ENCODE peak calls at places on chromosomes 11 and 22, in seven cellular contexts. One of them, this sample, is unnamed.

GRCh38 chr22:34395370-34395769 is 475.1 kb upstream of the LARGE1 start:
- DNase-seq in NCI-H1092: no peak
- DNase-seq in Calu3: no peak
- DNase-seq in RWPE1: no peak
- DNase-seq in H54: no peak
- DNase-seq in dorsolateral prefrontal cortex: no peak
- DNase-seq in stimulated activated CD8-positive, alpha-beta memory T cell treated with anti-CD3 and anti-CD28 coated beads, Interleukin-2, amount 100 ng/mL, for 48 hours: no peak
- DNase-seq in this sample: no peak

GRCh38 chr11:70429428-70429705 is 31.0 kb downstream of the CTTN start:
- DNase-seq in NCI-H1092: no peak
- DNase-seq in Calu3: no peak
- DNase-seq in RWPE1: no peak
- DNase-seq in H54: no peak
- DNase-seq in dorsolateral prefrontal cortex: no peak
- DNase-seq in stimulated activated CD8-positive, alpha-beta memory T cell treated with anti-CD3 and anti-CD28 coated beads, Interleukin-2, amount 100 ng/mL, for 48 hours: no peak
- DNase-seq in this sample: no peak

GRCh38 chr22:26429458-26430238 is 588 bp downstream of the ASPHD2 start:
- DNase-seq in NCI-H1092: no peak
- DNase-seq in Calu3: no peak
- DNase-seq in RWPE1: no peak
- DNase-seq in H54: no peak
- DNase-seq in dorsolateral prefrontal cortex: no peak
- DNase-seq in stimulated activated CD8-positive, alpha-beta memory T cell treated with anti-CD3 and anti-CD28 coated beads, Interleukin-2, amount 100 ng/mL, for 48 hours: no peak
- DNase-seq in this sample: no peak

GRCh38 chr22:41557401-41558240 is 3.2 kb upstream of the CSDC2 start:
- DNase-seq in NCI-H1092: peak; percentile 69
- DNase-seq in Calu3: no peak
- DNase-seq in RWPE1: no peak
- DNase-seq in H54: no peak
- DNase-seq in dorsolateral prefrontal cortex: no peak
- DNase-seq in stimulated activated CD8-positive, alpha-beta memory T cell treated with anti-CD3 and anti-CD28 coated beads, Interleukin-2, amount 100 ng/mL, for 48 hours: no peak
- DNase-seq in this sample: peak; percentile 10

GRCh38 chr11:65295571-65296338 is 18.9 kb upstream of the CDC42EP2 start:
- DNase-seq in NCI-H1092: no peak
- DNase-seq in Calu3: no peak
- DNase-seq in RWPE1: no peak
- DNase-seq in H54: no peak
- DNase-seq in dorsolateral prefrontal cortex: no peak
- DNase-seq in stimulated activated CD8-positive, alpha-beta memory T cell treated with anti-CD3 and anti-CD28 coated beads, Interleukin-2, amount 100 ng/mL, for 48 hours: no peak
- DNase-seq in this sample: no peak

GRCh38 chr22:41899110-41899509 is 15.8 kb downstream of the SHISA8 start:
- DNase-seq in NCI-H1092: no peak
- DNase-seq in Calu3: no peak
- DNase-seq in RWPE1: no peak
- DNase-seq in H54: no peak
- DNase-seq in dorsolateral prefrontal cortex: no peak
- DNase-seq in stimulated activated CD8-positive, alpha-beta memory T cell treated with anti-CD3 and anti-CD28 coated beads, Interleukin-2, amount 100 ng/mL, for 48 hours: no peak
- DNase-seq in this sample: no peak

GRCh38 chr11:127345819-127346459 is 345.4 kb upstream of the KIRREL3 start:
- DNase-seq in NCI-H1092: peak; percentile 51
- DNase-seq in Calu3: peak; percentile 21
- DNase-seq in RWPE1: peak; percentile 25
- DNase-seq in H54: peak; percentile 3
- DNase-seq in dorsolateral prefrontal cortex: peak; percentile 31
- DNase-seq in stimulated activated CD8-positive, alpha-beta memory T cell treated with anti-CD3 and anti-CD28 coated beads, Interleukin-2, amount 100 ng/mL, for 48 hours: no peak
- DNase-seq in this sample: no peak

GRCh38 chr22:19779685-19780268 is 19.2 kb downstream of the TBX1 start:
- DNase-seq in NCI-H1092: no peak
- DNase-seq in Calu3: no peak
- DNase-seq in RWPE1: no peak
- DNase-seq in H54: no peak
- DNase-seq in dorsolateral prefrontal cortex: no peak
- DNase-seq in stimulated activated CD8-positive, alpha-beta memory T cell treated with anti-CD3 and anti-CD28 coated beads, Interleukin-2, amount 100 ng/mL, for 48 hours: no peak
- DNase-seq in this sample: no peak

GRCh38 chr11:76263657-76264056 is 57.4 kb upstream of the WNT11 start:
- DNase-seq in NCI-H1092: no peak
- DNase-seq in Calu3: no peak
- DNase-seq in RWPE1: no peak
- DNase-seq in H54: no peak
- DNase-seq in dorsolateral prefrontal cortex: peak; percentile 28
- DNase-seq in stimulated activated CD8-positive, alpha-beta memory T cell treated with anti-CD3 and anti-CD28 coated beads, Interleukin-2, amount 100 ng/mL, for 48 hours: no peak
- DNase-seq in this sample: no peak

GRCh38 chr11:35077709-35078695 is 61.0 kb upstream of the CD44 start:
- DNase-seq in NCI-H1092: no peak
- DNase-seq in Calu3: peak; percentile 20
- DNase-seq in RWPE1: peak; percentile 79
- DNase-seq in H54: no peak
- DNase-seq in dorsolateral prefrontal cortex: no peak
- DNase-seq in stimulated activated CD8-positive, alpha-beta memory T cell treated with anti-CD3 and anti-CD28 coated beads, Interleukin-2, amount 100 ng/mL, for 48 hours: no peak
- DNase-seq in this sample: no peak

GRCh38 chr11:67489203-67489859 is 6.5 kb downstream of the AIP start:
- DNase-seq in NCI-H1092: no peak
- DNase-seq in Calu3: no peak
- DNase-seq in RWPE1: no peak
- DNase-seq in H54: no peak
- DNase-seq in dorsolateral prefrontal cortex: no peak
- DNase-seq in stimulated activated CD8-positive, alpha-beta memory T cell treated with anti-CD3 and anti-CD28 coated beads, Interleukin-2, amount 100 ng/mL, for 48 hours: no peak
- DNase-seq in this sample: no peak

GRCh38 chr11:58675344-58676155 is 53.1 kb downstream of the CNTF start:
- DNase-seq in NCI-H1092: peak; percentile 28
- DNase-seq in Calu3: peak; percentile 87
- DNase-seq in RWPE1: peak; percentile 74
- DNase-seq in H54: peak; percentile 58
- DNase-seq in dorsolateral prefrontal cortex: peak; percentile 77
- DNase-seq in stimulated activated CD8-positive, alpha-beta memory T cell treated with anti-CD3 and anti-CD28 coated beads, Interleukin-2, amount 100 ng/mL, for 48 hours: peak; percentile 71
- DNase-seq in this sample: peak; percentile 72

GRCh38 chr11:120928506-120929062 is 95.3 kb upstream of the TBCEL start:
- DNase-seq in NCI-H1092: no peak
- DNase-seq in Calu3: no peak
- DNase-seq in RWPE1: no peak
- DNase-seq in H54: no peak
- DNase-seq in dorsolateral prefrontal cortex: no peak
- DNase-seq in stimulated activated CD8-positive, alpha-beta memory T cell treated with anti-CD3 and anti-CD28 coated beads, Interleukin-2, amount 100 ng/mL, for 48 hours: no peak
- DNase-seq in this sample: no peak

GRCh38 chr11:8760896-8761295 is 78.3 kb downstream of the RPL27A start:
- DNase-seq in NCI-H1092: no peak
- DNase-seq in Calu3: no peak
- DNase-seq in RWPE1: no peak
- DNase-seq in H54: no peak
- DNase-seq in dorsolateral prefrontal cortex: no peak
- DNase-seq in stimulated activated CD8-positive, alpha-beta memory T cell treated with anti-CD3 and anti-CD28 coated beads, Interleukin-2, amount 100 ng/mL, for 48 hours: no peak
- DNase-seq in this sample: no peak

This sample was measured in activated T-cell treated with anti-CD3 and anti-CD28 coated beads for 48 hours.